ENCODE peak calls at places on chromosome 2, in four cellular contexts. L is upper lobe of right lung, B is astrocyte, R is left lung. H is an unnamed sample. For H3K9me3, the result is how much of the 10 kb centered on the place peaks cover.

GRCh38 chr2:5315512-5315911 is 376.7 kb upstream of the SOX11 start:
- DNase-seq in L (no peak), B (no peak), R (no peak), H (no peak)

GRCh38 chr2:157777425-157777824 is 98.7 kb downstream of the ACVR1 start:
- DNase-seq in L (no peak), B (no peak), R (no peak), H (peak)

GRCh38 chr2:168635065-168635577 is 167.3 kb upstream of the NOSTRIN start:
- DNase-seq in L (no peak), B (peak), R (no peak), H (no peak)

GRCh38 chr2:9462872-9463697 is 11.3 kb upstream of the IAH1 start:
- DNase-seq in L (no peak), B (no peak), R (no peak), H (no peak)

GRCh38 chr2:74772071-74772470 is 61.9 kb upstream of the HK2 start:
- DNase-seq in L (no peak), B (no peak), R (no peak), H (no peak)

GRCh38 chr2:2847131-2847740 is 516.2 kb upstream of the MYT1L start:
- DNase-seq in L (peak), B (no peak), R (no peak), H (no peak)

GRCh38 chr2:16255120-16255519 is 314.8 kb downstream of the MYCN start:
- DNase-seq in L (no peak), B (no peak), R (no peak), H (no peak)

GRCh38 chr2:169031202-169031601 is at the start of gene ABCB11:
- DNase-seq in L (no peak), B (no peak), R (no peak), H (no peak)

GRCh38 chr2:112799291-112799975 is 15.1 kb upstream of the IL1A start:
- DNase-seq in L (no peak), B (no peak), R (no peak), H (no peak)

GRCh38 chr2:223696719-223697118 is 94.6 kb upstream of the SCG2 start:
- DNase-seq in L (no peak), B (peak), R (no peak), H (no peak)

GRCh38 chr2:39581866-39582265 is 83.9 kb upstream of the TMEM178A start:
- DNase-seq in L (no peak), B (no peak), R (no peak), H (no peak)

GRCh38 chr2:200416878-200417277 is 93.0 kb downstream of the KCTD18 start:
- DNase-seq in L (no peak), B (no peak), R (no peak), H (no peak)

GRCh38 chr2:226934546-226935243 is 98.8 kb downstream of the RHBDD1 start:
- DNase-seq in L (no peak), B (peak), R (no peak), H (no peak)

GRCh38 chr2:97715951-97716694 is 2.7 kb downstream of the ZAP70 start:
- DNase-seq in L (peak), B (no peak), R (no peak), H (no peak)

GRCh38 chr2:226791487-226792081 is 8.0 kb downstream of the IRS1 start:
- DNase-seq in L (peak), B (peak), R (peak), H (peak)

GRCh38 chr2:110157153-110157793 is 41.7 kb upstream of the MALL start:
- DNase-seq in L (no peak), B (peak), R (no peak), H (no peak)

GRCh38 chr2:2039826-2040225 is 291.2 kb downstream of the MYT1L start:
- DNase-seq in L (no peak), B (no peak), R (no peak), H (no peak)

GRCh38 chr2:218904176-218904575 is 23.5 kb downstream of the WNT10A start:
- DNase-seq in L (no peak), B (no peak), R (no peak), H (no peak)

DNA sequence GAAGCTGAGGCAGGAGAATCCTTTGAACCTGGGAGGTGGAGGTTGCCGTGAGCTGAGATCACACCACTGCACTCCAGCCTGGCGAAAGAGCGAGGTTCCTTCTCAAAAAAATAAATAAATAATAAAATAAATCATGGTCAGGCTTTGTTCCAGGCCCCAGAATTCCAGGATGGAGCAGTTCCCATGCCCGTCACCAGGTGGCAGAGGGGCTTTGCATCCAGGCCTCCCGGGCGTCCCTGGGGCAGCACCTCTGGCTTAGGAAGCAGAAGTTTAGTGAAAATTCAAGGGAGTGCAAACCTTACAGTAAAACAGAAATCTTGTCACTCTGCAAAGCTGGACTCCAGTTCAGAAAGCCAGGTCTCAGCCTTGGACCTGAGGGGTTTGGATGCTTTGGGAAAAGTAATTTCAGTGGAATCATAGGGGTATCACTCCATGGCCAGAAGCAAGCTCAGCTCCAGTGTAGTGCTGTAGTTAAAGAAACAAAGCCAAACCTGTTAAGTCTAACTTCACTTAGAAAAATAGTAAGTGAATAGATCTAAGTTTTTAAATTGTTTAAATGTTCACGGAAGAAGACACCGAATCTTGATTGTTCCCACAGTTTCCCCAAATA is 512.7 kb downstream of the CMPK2 start:
- DNase-seq in L (peak), B (peak), R (peak), H (no peak)
- TF ChIP-seq CTCF in L (peak), B (peak), R (peak), H (no peak)

GRCh38 chr2:67579207-67579606 is 182.1 kb downstream of the ETAA1 start:
- DNase-seq in L (no peak), B (peak), R (no peak), H (no peak)

GRCh38 chr2:67574230-67574629 is 177.1 kb downstream of the ETAA1 start:
- DNase-seq in L (no peak), B (peak), R (no peak), H (no peak)

GRCh38 chr2:67572721-67573485 is 175.8 kb downstream of the ETAA1 start:
- DNase-seq in L (no peak), B (peak), R (no peak), H (no peak)

GRCh38 chr2:67579791-67580190 is 182.7 kb downstream of the ETAA1 start:
- DNase-seq in L (no peak), B (no peak), R (no peak), H (no peak)

GRCh38 chr2:67576991-67577390 is 179.9 kb downstream of the ETAA1 start:
- DNase-seq in L (no peak), B (no peak), R (no peak), H (no peak)
- H3K9me3 ChIP-seq in L (under half), B (under half), R (under half), H (under half)

DNA sequence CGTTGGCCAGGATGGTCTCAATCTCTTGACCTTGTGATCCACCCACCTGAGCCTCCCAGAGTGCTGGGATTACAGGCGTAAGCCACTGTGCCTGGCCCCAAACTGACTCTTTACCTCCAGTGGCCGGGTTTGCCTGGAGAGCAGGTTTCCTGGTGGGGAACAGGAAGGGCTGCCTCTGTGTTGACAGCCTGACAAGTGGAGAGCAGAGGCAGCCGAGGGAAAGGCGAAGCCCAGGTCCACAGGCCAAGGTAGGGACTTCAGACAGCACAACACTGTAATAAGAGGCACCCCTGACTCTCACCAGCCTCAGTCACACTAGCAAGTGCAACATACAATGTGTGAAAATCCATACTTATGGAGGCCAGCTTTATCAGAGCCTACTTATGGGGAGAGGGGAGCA is 16.5 kb upstream of the SH3BP4 start:
- DNase-seq in L (no peak), B (no peak), R (no peak), H (no peak)
- H3K27ac ChIP-seq in L (no peak), B (no peak), R (no peak), H (no peak)

GRCh38 chr2:167406558-167406957 is 518.3 kb downstream of the XIRP2 start:
- DNase-seq in L (no peak), B (peak), R (no peak), H (no peak)

GRCh38 chr2:167415068-167415467 is 526.8 kb downstream of the XIRP2 start:
- DNase-seq in L (no peak), B (no peak), R (no peak), H (no peak)

GRCh38 chr2:167411367-167411766 is 523.1 kb downstream of the XIRP2 start:
- DNase-seq in L (no peak), B (no peak), R (no peak), H (no peak)
- TF ChIP-seq CTCF in L (no peak), B (no peak), R (no peak), H (no peak)

DNA sequence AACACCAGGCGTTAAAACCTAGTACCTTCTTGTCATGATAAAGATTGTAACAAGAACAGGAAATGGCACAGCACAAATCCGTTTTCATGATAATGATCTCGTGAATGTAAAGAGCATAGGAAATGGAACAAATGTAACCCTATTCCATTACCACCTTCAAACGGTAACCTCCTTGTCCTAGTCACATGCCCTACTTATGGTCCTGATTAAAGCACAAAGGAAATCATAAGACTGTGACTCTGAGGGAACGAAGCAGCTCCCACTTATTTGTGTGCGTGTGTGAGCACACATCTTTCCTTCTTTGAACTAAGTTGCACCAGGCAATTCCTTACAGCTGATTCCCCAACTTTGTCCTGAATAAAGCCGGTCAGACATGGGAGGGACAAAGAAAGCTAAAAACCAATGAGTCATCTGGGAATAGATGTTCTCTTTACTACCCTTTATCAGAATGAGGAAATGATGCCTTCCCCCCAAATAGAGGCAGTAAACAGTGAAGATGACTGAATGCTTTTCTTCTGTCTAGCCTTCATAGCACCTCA is 192.6 kb downstream of the IKZF2 start:
- DNase-seq in L (no peak), B (peak), R (no peak), H (no peak)
- H3K9me3 ChIP-seq in L (under half), B (under half), R (under half), H (under half)

DNA sequence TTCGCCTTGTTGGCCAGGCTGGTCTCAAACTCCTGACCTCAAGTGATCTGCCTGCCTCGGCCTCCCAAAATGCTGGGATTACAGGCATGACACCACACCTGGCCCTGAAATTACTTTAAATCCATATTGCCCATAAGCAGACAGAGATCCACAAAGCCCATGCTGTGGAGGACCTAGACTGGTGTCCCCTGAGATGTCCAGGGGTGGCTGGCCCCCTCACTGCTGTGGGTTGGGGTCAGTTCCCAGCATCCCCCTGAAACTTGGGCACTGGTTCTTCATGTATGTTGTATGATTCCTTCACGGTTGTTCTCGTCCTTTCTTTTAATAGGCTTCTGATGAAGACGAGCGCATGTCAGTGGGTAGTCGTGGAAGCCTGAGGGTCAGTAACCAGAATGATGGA is 78.1 kb upstream of the RBM44 start:
- DNase-seq in L (no peak), B (no peak), R (no peak), H (no peak)
- H3K27ac ChIP-seq in L (no peak), B (peak), R (no peak), H (no peak)

GRCh38 chr2:231909631-231910030 is 16.6 kb downstream of the NPPC start:
- DNase-seq in L (no peak), B (no peak), R (peak), H (no peak)
- TF ChIP-seq CTCF in L (no peak), B (no peak), R (no peak), H (no peak)

GRCh38 chr2:126674075-126674744 is 18.3 kb downstream of the GYPC start:
- DNase-seq in L (no peak), B (no peak), R (no peak), H (no peak)
- H3K9me3 ChIP-seq in L (under half), B (under half), R (under half), H (under half)